ENCODE peak calls at places on chromosomes 12 and 14, in four cellular contexts. One of them, this sample, is unnamed.

GRCh38 chr12:55830601-55831406 is 1.4 kb upstream of the DNAJC14 start:
- DNase-seq in CD8-positive, alpha-beta memory T cell: peak
- DNase-seq in skeletal muscle cell: peak
- DNase-seq in NCI-H1105 treated with DMSO at 0.1 percent for 48 hours: peak
- DNase-seq in this sample: no peak

GRCh38 chr12:127389923-127390322 is 877.0 kb upstream of the TMEM132C start:
- DNase-seq in CD8-positive, alpha-beta memory T cell: no peak
- DNase-seq in skeletal muscle cell: peak
- DNase-seq in NCI-H1105 treated with DMSO at 0.1 percent for 48 hours: no peak
- DNase-seq in this sample: no peak

GRCh38 chr12:109153711-109154434 is 37.5 kb downstream of the ACACB start:
- DNase-seq in CD8-positive, alpha-beta memory T cell: no peak
- DNase-seq in NCI-H1105 treated with DMSO at 0.1 percent for 48 hours: peak
- DNase-seq in skeletal muscle cell: no peak
- DNase-seq in this sample: no peak

GRCh38 chr12:39476121-39476520 is 33.2 kb upstream of the KIF21A start:
- DNase-seq in CD8-positive, alpha-beta memory T cell: no peak
- DNase-seq in NCI-H1105 treated with DMSO at 0.1 percent for 48 hours: no peak
- DNase-seq in skeletal muscle cell: no peak
- DNase-seq in this sample: no peak

GRCh38 chr12:94706250-94706661 is 55.9 kb upstream of the TMCC3 start:
- DNase-seq in NCI-H1105 treated with DMSO at 0.1 percent for 48 hours: no peak
- DNase-seq in CD8-positive, alpha-beta memory T cell: no peak
- DNase-seq in skeletal muscle cell: no peak
- DNase-seq in this sample: no peak

GRCh38 chr12:16955083-16955657 is 349.2 kb upstream of the LMO3 start:
- DNase-seq in CD8-positive, alpha-beta memory T cell: no peak
- DNase-seq in skeletal muscle cell: peak
- DNase-seq in NCI-H1105 treated with DMSO at 0.1 percent for 48 hours: no peak
- DNase-seq in this sample: no peak

GRCh38 chr12:45192041-45192695 is 23.7 kb upstream of the ANO6 start:
- DNase-seq in CD8-positive, alpha-beta memory T cell: no peak
- DNase-seq in NCI-H1105 treated with DMSO at 0.1 percent for 48 hours: no peak
- DNase-seq in skeletal muscle cell: no peak
- DNase-seq in this sample: no peak

GRCh38 chr12:591167-591570 is 72.1 kb downstream of the NINJ2 start:
- DNase-seq in NCI-H1105 treated with DMSO at 0.1 percent for 48 hours: no peak
- DNase-seq in CD8-positive, alpha-beta memory T cell: no peak
- DNase-seq in skeletal muscle cell: no peak
- DNase-seq in this sample: no peak

GRCh38 chr14:96085369-96085768 is 46.2 kb downstream of the C14orf132 start:
- DNase-seq in NCI-H1105 treated with DMSO at 0.1 percent for 48 hours: no peak
- DNase-seq in CD8-positive, alpha-beta memory T cell: no peak
- DNase-seq in skeletal muscle cell: no peak
- DNase-seq in this sample: no peak

GRCh38 chr12:19739195-19739776 is 300.0 kb downstream of the AEBP2 start:
- DNase-seq in CD8-positive, alpha-beta memory T cell: no peak
- DNase-seq in skeletal muscle cell: no peak
- DNase-seq in NCI-H1105 treated with DMSO at 0.1 percent for 48 hours: peak
- DNase-seq in this sample: peak

GRCh38 chr12:132279184-132279889 is 50.1 kb downstream of the GALNT9 start:
- DNase-seq in NCI-H1105 treated with DMSO at 0.1 percent for 48 hours: no peak
- DNase-seq in CD8-positive, alpha-beta memory T cell: no peak
- DNase-seq in skeletal muscle cell: no peak
- DNase-seq in this sample: no peak

GRCh38 chr14:94644102-94644535 is 31.9 kb downstream of the SERPINA3 start:
- DNase-seq in CD8-positive, alpha-beta memory T cell: no peak
- DNase-seq in NCI-H1105 treated with DMSO at 0.1 percent for 48 hours: no peak
- DNase-seq in skeletal muscle cell: no peak
- DNase-seq in this sample: no peak

GRCh38 chr14:76924363-76925151 is 98.3 kb downstream of the LRRC74A start:
- DNase-seq in skeletal muscle cell: no peak
- DNase-seq in CD8-positive, alpha-beta memory T cell: no peak
- DNase-seq in NCI-H1105 treated with DMSO at 0.1 percent for 48 hours: peak
- DNase-seq in this sample: no peak

GRCh38 chr14:75837151-75837787 is 144.5 kb downstream of the TGFB3 start:
- DNase-seq in skeletal muscle cell: no peak
- DNase-seq in NCI-H1105 treated with DMSO at 0.1 percent for 48 hours: no peak
- DNase-seq in CD8-positive, alpha-beta memory T cell: no peak
- DNase-seq in this sample: no peak

GRCh38 chr14:89473979-89474378 is 56.9 kb upstream of the FOXN3 start:
- DNase-seq in skeletal muscle cell: peak
- DNase-seq in NCI-H1105 treated with DMSO at 0.1 percent for 48 hours: no peak
- DNase-seq in CD8-positive, alpha-beta memory T cell: no peak
- DNase-seq in this sample: no peak

GRCh38 chr14:51360592-51360991 is 120.5 kb downstream of the TMX1 start:
- DNase-seq in CD8-positive, alpha-beta memory T cell: no peak
- DNase-seq in skeletal muscle cell: no peak
- DNase-seq in NCI-H1105 treated with DMSO at 0.1 percent for 48 hours: no peak
- DNase-seq in this sample: no peak

GRCh38 chr12:91239497-91239896 is 56.9 kb upstream of the DCN start:
- DNase-seq in NCI-H1105 treated with DMSO at 0.1 percent for 48 hours: no peak
- DNase-seq in CD8-positive, alpha-beta memory T cell: no peak
- DNase-seq in skeletal muscle cell: no peak
- DNase-seq in this sample: no peak

GRCh38 chr14:59208224-59208814 is 19.9 kb downstream of the DAAM1 start:
- DNase-seq in NCI-H1105 treated with DMSO at 0.1 percent for 48 hours: no peak
- DNase-seq in skeletal muscle cell: no peak
- DNase-seq in CD8-positive, alpha-beta memory T cell: no peak
- DNase-seq in this sample: no peak

GRCh38 chr12:579450-580110 is 83.7 kb downstream of the NINJ2 start:
- DNase-seq in NCI-H1105 treated with DMSO at 0.1 percent for 48 hours: no peak
- DNase-seq in skeletal muscle cell: no peak
- DNase-seq in CD8-positive, alpha-beta memory T cell: no peak
- DNase-seq in this sample: no peak

GRCh38 chr12:43277630-43278267 is 274.3 kb downstream of the ADAMTS20 start:
- DNase-seq in NCI-H1105 treated with DMSO at 0.1 percent for 48 hours: no peak
- DNase-seq in CD8-positive, alpha-beta memory T cell: no peak
- DNase-seq in skeletal muscle cell: no peak
- DNase-seq in this sample: no peak

GRCh38 chr12:14510574-14510973 is 57.1 kb downstream of the PLBD1 start:
- DNase-seq in CD8-positive, alpha-beta memory T cell: no peak
- DNase-seq in skeletal muscle cell: no peak
- DNase-seq in NCI-H1105 treated with DMSO at 0.1 percent for 48 hours: no peak
- DNase-seq in this sample: no peak

GRCh38 chr12:103930787-103931536 is 752 bp downstream of the HSP90B1 start:
- DNase-seq in skeletal muscle cell: no peak
- DNase-seq in CD8-positive, alpha-beta memory T cell: peak
- DNase-seq in NCI-H1105 treated with DMSO at 0.1 percent for 48 hours: no peak
- DNase-seq in this sample: peak

GRCh38 chr12:49583361-49584094 is 15.6 kb upstream of the MCRS1 start:
- DNase-seq in NCI-H1105 treated with DMSO at 0.1 percent for 48 hours: no peak
- DNase-seq in skeletal muscle cell: peak
- DNase-seq in CD8-positive, alpha-beta memory T cell: no peak
- DNase-seq in this sample: no peak

This sample was measured in effector memory CD8-positive, alpha-beta T cell.